ENCODE peak calls at places on chromosomes 1 and 21, in four cellular contexts. Z is WTC11; O is stimulated activated naive B cell treated with anti-CD40 and anti-IgM and Interleukin-4, amounts not matched to agents 10 μg/mL and 1 μg/mL and 100 μg/mL, for 72 hours; K is RCC 7860. I is an unnamed sample.

GRCh38 chr1:41236781-41237180 is 5.3 kb downstream of the SCMH1 start:
- DNase-seq in Z (no peak), K (no peak), O (no peak), I (no peak)

GRCh38 chr1:198373376-198373775 is 167.1 kb downstream of the ATP6V1G3 start:
- DNase-seq in K (no peak), O (no peak), Z (no peak), I (no peak)

GRCh38 chr1:45122724-45123123 is 83.7 kb downstream of the ZSWIM5 start:
- DNase-seq in Z (no peak), O (no peak), K (no peak), I (no peak)

GRCh38 chr1:178037510-178038253 is 56.2 kb upstream of the RASAL2 start:
- DNase-seq in Z (peak), K (peak), O (no peak), I (no peak)

GRCh38 chr1:30744060-30744756 is 13.4 kb downstream of the LAPTM5 start:
- DNase-seq in K (no peak), Z (no peak), O (no peak), I (no peak)

GRCh38 chr1:51973587-51974474 is 16.7 kb downstream of the RAB3B start:
- DNase-seq in K (peak), Z (no peak), O (no peak), I (no peak)

GRCh38 chr1:181141431-181141910 is 53.0 kb downstream of the IER5 start:
- DNase-seq in Z (no peak), O (no peak), K (peak), I (no peak)

GRCh38 chr1:5752715-5753330 is 239.4 kb downstream of the NPHP4 start:
- DNase-seq in K (no peak), Z (no peak), O (no peak), I (no peak)

GRCh38 chr1:100188617-100189016 is 10.6 kb upstream of the LRRC39 start:
- DNase-seq in O (no peak), Z (no peak), K (peak), I (no peak)

GRCh38 chr21:33559813-33560212 is 17.0 kb downstream of the SON start:
- DNase-seq in K (no peak), Z (no peak), O (no peak), I (no peak)

GRCh38 chr1:15953791-15954201 is 22.1 kb downstream of the ZBTB17 start:
- DNase-seq in K (no peak), O (no peak), Z (no peak), I (no peak)

GRCh38 chr1:31372961-31373896 is at the start of gene FABP3:
- DNase-seq in K (no peak), O (peak), Z (peak), I (no peak)

I was measured in memory B cell.